ENCODE peak calls at places on chromosome 1, in eight cellular contexts. D, B, Z, E, P, A, H and N are unnamed samples. For H3K36me3, the result is how much of the 10 kb centered on the place peaks cover.

GRCh38 chr1:21865943-21866628 is 54.0 kb downstream of the LDLRAD2 start:
- DNase-seq in D (no peak), B (no peak), Z (peak), E (no peak), P (peak), A (no peak), H (no peak), N (no peak)

GRCh38 chr1:197356723-197357533 is 88.9 kb downstream of the CRB1 start:
- DNase-seq in D (peak), B (no peak), Z (peak), E (peak), P (no peak), A (peak), H (no peak), N (peak)

GRCh38 chr1:150562384-150563339 is 13.5 kb downstream of the ADAMTSL4 start:
- DNase-seq in D (peak), B (no peak), Z (no peak), E (peak), P (peak), A (peak), H (no peak), N (no peak)

GRCh38 chr1:107444302-107444701 is 303.5 kb downstream of the NTNG1 start:
- DNase-seq in D (no peak), B (no peak), Z (no peak), E (no peak), P (no peak), A (no peak), H (no peak), N (no peak)

GRCh38 chr1:198771562-198772153 is 132.8 kb downstream of the PTPRC start:
- DNase-seq in D (no peak), B (no peak), Z (peak), E (no peak), P (no peak), A (peak), H (no peak), N (peak)

GRCh38 chr1:222167111-222167510 is 380.8 kb downstream of the HHIPL2 start:
- DNase-seq in D (no peak), B (peak), Z (peak), E (no peak), P (no peak), A (no peak), H (peak), N (peak)

GRCh38 chr1:55589656-55590297 is 374.6 kb upstream of the USP24 start:
- DNase-seq in D (no peak), B (peak), Z (no peak), E (no peak), P (no peak), A (peak), H (peak), N (no peak)

GRCh38 chr1:16458801-16459200 is 18.3 kb downstream of the NECAP2 start:
- DNase-seq in D (no peak), B (no peak), Z (no peak), E (no peak), P (no peak), A (no peak), H (no peak), N (no peak)

GRCh38 chr1:160879056-160879455 is 5.9 kb downstream of the ITLN1 start:
- DNase-seq in D (no peak), B (no peak), Z (no peak), E (no peak), P (no peak), A (no peak), H (no peak), N (no peak)

GRCh38 chr1:151619489-151620093 is 7.7 kb downstream of the SNX27 start:
- DNase-seq in D (no peak), B (no peak), Z (no peak), E (no peak), P (no peak), A (peak), H (no peak), N (peak)

GRCh38 chr1:109299087-109299983 is 7.5 kb downstream of the MYBPHL start:
- DNase-seq in D (no peak), B (peak), Z (no peak), E (peak), P (no peak), A (no peak), H (peak), N (peak)

GRCh38 chr1:201624741-201625646 is 86.1 kb downstream of the NAV1 start:
- DNase-seq in D (no peak), B (no peak), Z (no peak), E (no peak), P (no peak), A (peak), H (no peak), N (peak)

GRCh38 chr1:106266786-106267185 is 789.7 kb upstream of the PRMT6 start:
- DNase-seq in D (no peak), B (no peak), Z (no peak), E (no peak), P (no peak), A (no peak), H (no peak), N (no peak)

GRCh38 chr1:41850029-41850428 is 68.7 kb downstream of the HIVEP3 start:
- DNase-seq in D (no peak), B (no peak), Z (no peak), E (no peak), P (no peak), A (no peak), H (no peak), N (no peak)

GRCh38 chr1:198244772-198245171 is 88.0 kb downstream of the NEK7 start:
- DNase-seq in D (no peak), B (no peak), Z (no peak), E (no peak), P (no peak), A (no peak), H (no peak), N (no peak)

GRCh38 chr1:219041819-219042218 is 131.9 kb upstream of the LYPLAL1 start:
- DNase-seq in D (no peak), B (no peak), Z (no peak), E (no peak), P (no peak), A (peak), H (no peak), N (peak)

GRCh38 chr1:185474440-185475149 is 157.6 kb upstream of the IVNS1ABP start:
- DNase-seq in D (no peak), B (no peak), Z (no peak), E (no peak), P (no peak), A (no peak), H (no peak), N (no peak)

GRCh38 chr1:110503471-110503870 is 15.5 kb downstream of the KCNA10 start:
- DNase-seq in D (no peak), B (no peak), Z (no peak), E (no peak), P (no peak), A (no peak), H (no peak), N (no peak)

GRCh38 chr1:168535536-168535935 is 8.3 kb downstream of the XCL2 start:
- DNase-seq in D (no peak), B (no peak), Z (no peak), E (no peak), P (no peak), A (no peak), H (no peak), N (no peak)

GRCh38 chr1:32406629-32407111 is 12.4 kb upstream of the BSDC1 start:
- DNase-seq in D (no peak), B (no peak), Z (no peak), E (no peak), P (no peak), A (no peak), H (no peak), N (no peak)

GRCh38 chr1:13781907-13782633 is 82.1 kb downstream of the PRDM2 start:
- DNase-seq in D (no peak), B (no peak), Z (no peak), E (no peak), P (no peak), A (no peak), H (no peak), N (peak)

GRCh38 chr1:98849969-98850636 is 154.6 kb downstream of the PLPPR5 start:
- DNase-seq in D (no peak), B (no peak), Z (no peak), E (no peak), P (no peak), A (no peak), H (no peak), N (no peak)

GRCh38 chr1:193185206-193185605 is 1.2 kb downstream of the B3GALT2 start:
- DNase-seq in D (no peak), B (no peak), Z (no peak), E (no peak), P (no peak), A (no peak), H (no peak), N (no peak)

GRCh38 chr1:67713071-67713806 is 28.2 kb downstream of the GADD45A start:
- DNase-seq in D (no peak), B (no peak), Z (no peak), E (no peak), P (peak), A (peak), H (no peak), N (peak)

GRCh38 chr1:169495050-169495740 is 9.5 kb upstream of the SLC19A2 start:
- DNase-seq in D (no peak), B (no peak), Z (no peak), E (no peak), P (no peak), A (no peak), H (no peak), N (no peak)

GRCh38 chr1:20325844-20326323 is 35.2 kb downstream of the VWA5B1 start:
- DNase-seq in D (no peak), B (no peak), Z (no peak), E (no peak), P (no peak), A (no peak), H (no peak), N (no peak)

GRCh38 chr1:66628951-66629350 is 95.0 kb downstream of the SGIP1 start:
- DNase-seq in D (no peak), B (no peak), Z (no peak), E (no peak), P (no peak), A (no peak), H (no peak), N (no peak)

GRCh38 chr1:158095737-158096335 is 84.9 kb upstream of the CD1D start:
- DNase-seq in D (no peak), B (no peak), Z (peak), E (no peak), P (peak), A (peak), H (no peak), N (peak)

GRCh38 chr1:182841368-182841988 is 2.3 kb downstream of the DHX9 start:
- DNase-seq in D (no peak), B (no peak), Z (no peak), E (no peak), P (no peak), A (peak), H (no peak), N (peak)

GRCh38 chr1:222105861-222106260 is 364.0 kb upstream of the DUSP10 start:
- DNase-seq in D (no peak), B (no peak), Z (no peak), E (no peak), P (no peak), A (no peak), H (no peak), N (no peak)

GRCh38 chr1:186819140-186819539 is 9.6 kb upstream of the PLA2G4A start:
- DNase-seq in D (no peak), B (no peak), Z (no peak), E (no peak), P (no peak), A (peak), H (no peak), N (peak)

GRCh38 chr1:119882172-119883029 is 13.9 kb downstream of the ADAM30 start:
- DNase-seq in D (no peak), B (no peak), Z (no peak), E (no peak), P (peak), A (no peak), H (no peak), N (no peak)

GRCh38 chr1:111553199-111553598 is 49.8 kb upstream of the ADORA3 start:
- DNase-seq in D (no peak), B (no peak), Z (no peak), E (no peak), P (no peak), A (no peak), H (no peak), N (peak)

GRCh38 chr1:2404890-2405511 is 7.4 kb downstream of the PEX10 start:
- DNase-seq in D (no peak), B (no peak), Z (no peak), E (no peak), P (no peak), A (no peak), H (no peak), N (peak)

GRCh38 chr1:112344754-112345423 is 51.1 kb upstream of the CTTNBP2NL start:
- DNase-seq in D (no peak), B (no peak), Z (no peak), E (no peak), P (no peak), A (no peak), H (no peak), N (no peak)

GRCh38 chr1:228180271-228180987 is 14.8 kb downstream of the IBA57 start:
- DNase-seq in D (no peak), B (no peak), Z (no peak), E (no peak), P (peak), A (no peak), H (no peak), N (no peak)
- TF ChIP-seq CTCF in D (no peak), B (peak), Z (peak), E (no peak), P (no peak), A (peak), H (no peak), N (peak)

GRCh38 chr1:229094476-229095311 is 176.2 kb upstream of the RAB4A start:
- DNase-seq in D (no peak), B (no peak), Z (no peak), E (no peak), P (no peak), A (no peak), H (no peak), N (peak)
- H3K27ac ChIP-seq in D (no peak), B (no peak), Z (no peak), E (no peak), P (no peak), A (no peak), H (no peak), N (no peak)

DNA sequence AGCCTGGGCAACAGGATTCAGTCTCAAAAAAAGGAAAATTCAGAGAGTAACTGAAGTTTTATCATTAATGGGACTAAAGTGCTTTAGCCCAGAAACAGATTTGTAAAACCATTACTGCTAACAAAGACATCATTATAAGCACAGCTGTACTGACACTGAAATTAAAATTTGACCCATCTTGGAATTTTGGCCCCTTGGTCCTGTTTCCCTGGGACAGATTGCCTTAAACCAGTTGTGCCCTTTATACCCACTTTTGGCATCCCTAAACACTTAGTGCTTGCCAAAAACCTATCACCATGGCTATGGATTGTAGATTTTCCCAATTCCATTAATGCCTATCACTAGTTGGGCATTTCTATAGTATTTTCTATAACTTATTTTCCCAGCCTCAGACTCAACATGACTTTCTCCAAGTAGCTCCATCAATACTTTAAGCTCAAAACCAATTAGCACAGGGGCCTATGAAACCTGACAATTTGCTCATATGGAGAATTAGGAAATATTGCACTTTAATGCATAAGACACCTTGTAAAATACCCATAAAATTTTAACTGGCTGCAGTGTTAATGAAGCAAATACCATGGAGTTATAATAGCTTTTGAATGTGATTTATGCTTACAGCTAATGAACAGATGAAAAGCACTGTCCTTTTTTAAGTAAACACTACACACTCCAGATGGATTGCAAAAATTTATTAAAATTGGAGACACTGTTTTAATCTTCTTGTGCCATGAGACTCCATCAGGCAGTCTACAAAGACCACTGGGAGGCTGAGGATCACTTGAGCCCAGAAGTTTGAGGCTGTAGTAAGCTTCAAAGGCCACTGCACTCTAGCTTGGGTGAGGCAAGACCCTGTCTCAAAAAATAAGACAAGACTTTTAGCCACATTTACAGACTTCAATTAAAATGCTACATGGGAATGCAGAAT is 4.3 kb downstream of the GAS5 start:
- DNase-seq in D (no peak), B (no peak), Z (no peak), E (no peak), P (no peak), A (no peak), H (no peak), N (no peak)
- H3K36me3 ChIP-seq in D (under half), B (under half), Z (under half), E (under half), P (under half), A (under half), H (half or more), N (half or more)

GRCh38 chr1:23433122-23433521 is 8.6 kb upstream of the TCEA3 start:
- DNase-seq in D (no peak), B (no peak), Z (no peak), E (no peak), P (no peak), A (no peak), H (no peak), N (no peak)
- TF ChIP-seq CTCF in D (no peak), B (no peak), Z (no peak), E (no peak), P (no peak), A (no peak), H (no peak), N (no peak)

GRCh38 chr1:10508511-10508951 is 33.8 kb downstream of the PEX14 start:
- DNase-seq in D (no peak), B (no peak), Z (no peak), E (no peak), P (peak), A (no peak), H (no peak), N (no peak)

GRCh38 chr1:10510520-10511493 is 36.1 kb downstream of the PEX14 start:
- DNase-seq in D (no peak), B (no peak), Z (no peak), E (no peak), P (peak), A (peak), H (peak), N (peak)

GRCh38 chr1:10513199-10513598 is 38.4 kb downstream of the PEX14 start:
- DNase-seq in D (no peak), B (no peak), Z (no peak), E (no peak), P (no peak), A (no peak), H (no peak), N (no peak)

GRCh38 chr1:10509823-10510509 is 35.2 kb downstream of the PEX14 start:
- DNase-seq in D (no peak), B (no peak), Z (no peak), E (no peak), P (peak), A (no peak), H (no peak), N (no peak)

GRCh38 chr1:10511494-10511885 is 36.7 kb downstream of the PEX14 start:
- DNase-seq in D (no peak), B (no peak), Z (no peak), E (no peak), P (peak), A (no peak), H (no peak), N (no peak)
- H3K27ac ChIP-seq in D (no peak), B (no peak), Z (no peak), E (no peak), P (peak), A (peak), H (peak), N (peak)

DNA sequence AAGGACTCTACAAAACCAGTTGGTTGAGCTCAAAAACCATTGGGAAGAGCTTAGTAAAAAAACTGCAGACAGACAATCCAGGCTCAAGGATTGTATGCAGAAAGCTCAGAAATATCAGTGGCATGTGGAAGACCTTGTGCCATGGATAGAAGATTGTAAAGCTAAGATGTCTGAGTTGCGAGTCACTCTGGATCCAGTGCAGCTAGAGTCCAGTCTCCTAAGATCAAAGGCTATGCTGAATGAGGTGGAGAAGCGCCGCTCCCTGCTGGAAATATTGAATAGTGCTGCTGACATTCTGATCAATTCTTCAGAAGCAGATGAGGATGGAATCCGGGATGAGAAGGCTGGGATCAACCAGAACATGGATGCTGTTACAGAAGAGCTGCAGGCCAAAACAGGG is 104.0 kb upstream of the BMP8A start:
- DNase-seq in D (no peak), B (no peak), Z (no peak), E (no peak), P (no peak), A (peak), H (no peak), N (peak)
- H3K36me3 ChIP-seq in D (under half), B (under half), Z (half or more), E (under half), P (under half), A (under half), H (half or more), N (under half)